ENCODE peak calls at places on chromosomes 13 and 19, in four cellular contexts. C is GM23338, X is neural progenitor cell, E is SK-N-SH. Q is an unnamed sample. For H3F3A, the result is how much of the 10 kb centered on the place peaks cover.

GRCh38 chr13:44188257-44188656 is 185.4 kb upstream of the SERP2 start:
- DNase-seq in C (no peak), X (no peak), E (no peak), Q (peak)

GRCh38 chr13:39571502-39572092 is 31.4 kb downstream of the LHFPL6 start:
- DNase-seq in C (no peak), X (no peak), E (no peak), Q (no peak)

GRCh38 chr13:48038763-48039162 is 1.2 kb downstream of the NUDT15 start:
- DNase-seq in C (peak), X (peak), E (peak), Q (peak)

GRCh38 chr19:55383789-55384575 is at the start of gene TMEM238:
- DNase-seq in C (peak), X (peak), E (peak), Q (peak)

GRCh38 chr13:51804295-51805172 is 571 bp upstream of the DHRS12 start:
- DNase-seq in C (no peak), X (no peak), E (peak), Q (no peak)

GRCh38 chr13:33735276-33735675 is 82.7 kb upstream of the RFC3 start:
- DNase-seq in C (no peak), X (no peak), E (no peak), Q (no peak)

GRCh38 chr19:1074512-1075283 is 7.7 kb downstream of the ARHGAP45 start:
- DNase-seq in C (no peak), X (no peak), E (peak), Q (peak)

GRCh38 chr13:30616927-30617314 is 799 bp upstream of the USPL1 start:
- DNase-seq in C (peak), X (peak), E (peak), Q (peak)

GRCh38 chr13:39816936-39817335 is 161.5 kb downstream of the COG6 start:
- DNase-seq in C (no peak), X (no peak), E (no peak), Q (no peak)

GRCh38 chr19:18985257-18985656 is 44.2 kb upstream of the HOMER3 start:
- DNase-seq in C (no peak), X (peak), E (no peak), Q (no peak)

GRCh38 chr19:45164577-45165335 is 4.0 kb upstream of the NKPD1 start:
- DNase-seq in C (peak), X (peak), E (no peak), Q (no peak)

GRCh38 chr19:36100476-36100875 is 10.5 kb upstream of the OVOL3 start:
- DNase-seq in C (no peak), X (no peak), E (no peak), Q (no peak)

GRCh38 chr13:51325837-51326236 is 13.7 kb upstream of the SERPINE3 start:
- DNase-seq in C (no peak), X (no peak), E (no peak), Q (no peak)

GRCh38 chr13:93411281-93411680 is 184.7 kb downstream of the GPC6 start:
- DNase-seq in C (no peak), X (no peak), E (peak), Q (no peak)

GRCh38 chr13:101520672-101521071 is 68.2 kb downstream of the ITGBL1 start:
- DNase-seq in C (no peak), X (peak), E (no peak), Q (peak)

GRCh38 chr13:109784590-109785140 is 1.7 kb downstream of the IRS2 start:
- DNase-seq in C (peak), X (peak), E (peak), Q (peak)
- TF ChIP-seq CTCF in C (no peak), X (peak), E (peak), Q (peak)

GRCh38 chr13:110290811-110291210 is 16.1 kb downstream of the COL4A1 start:
- DNase-seq in C (no peak), X (no peak), E (no peak), Q (no peak)

GRCh38 chr13:110293037-110293436 is 13.9 kb downstream of the COL4A1 start:
- DNase-seq in C (no peak), X (no peak), E (no peak), Q (no peak)

GRCh38 chr13:110289661-110290060 is 17.3 kb downstream of the COL4A1 start:
- DNase-seq in C (no peak), X (no peak), E (no peak), Q (no peak)

GRCh38 chr13:110290153-110290552 is 16.8 kb downstream of the COL4A1 start:
- DNase-seq in C (no peak), X (no peak), E (no peak), Q (no peak)

GRCh38 chr13:110291286-110291685 is 15.7 kb downstream of the COL4A1 start:
- DNase-seq in C (no peak), X (no peak), E (no peak), Q (no peak)
- H3K27ac ChIP-seq in C (no peak), X (no peak), E (no peak), Q (no peak)

DNA sequence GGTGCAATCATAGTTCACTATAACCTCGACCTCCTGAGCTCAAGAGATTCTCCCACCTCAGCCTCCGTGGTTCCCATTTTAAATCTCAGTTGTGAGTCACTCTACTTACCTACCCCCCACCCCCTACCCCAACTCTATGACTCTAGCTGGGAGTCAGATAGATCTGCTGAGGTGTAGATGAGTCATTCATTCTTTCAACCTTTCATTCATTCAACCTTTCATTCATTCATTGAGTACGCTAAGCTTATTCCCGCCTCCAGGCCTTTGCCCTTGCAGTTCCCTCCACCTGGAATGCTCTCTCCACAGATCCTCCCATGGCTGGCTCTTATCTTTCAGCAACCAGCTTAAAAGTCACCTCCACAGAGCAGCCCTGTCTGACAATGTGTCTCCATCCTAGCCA is 1.1 kb upstream of the MAST1 start:
- DNase-seq in C (peak), X (no peak), E (no peak), Q (peak)
- H3F3A ChIP-seq in C (half or more), X (half or more), E (under half), Q (under half)

GRCh38 chr19:57282011-57282636 is 1.8 kb downstream of the ZNF460 start:
- DNase-seq in C (no peak), X (no peak), E (no peak), Q (peak)
- TF ChIP-seq CTCF in C (no peak), X (no peak), E (no peak), Q (no peak)

Q was measured in PC-3.